ENCODE peak calls at places on chromosomes 12 and 14, in ten cellular contexts. One of them, this sample, is unnamed.

GRCh38 chr14:74148705-74149104 is 63.9 kb downstream of the LIN52 start:
- DNase-seq in RKO: no peak
- DNase-seq in HEK293T: no peak
- DNase-seq in hypothalamus: no peak
- DNase-seq in stimulated activated CD4-positive, alpha-beta T cell treated with anti-CD3 and anti-CD28 coated beads, Interleukin-2, amount 100 ng/mL, for 48 hours: no peak
- DNase-seq in activated CD4-positive, alpha-beta T cell treated with anti-CD3 and anti-CD28 coated beads for 1 hour: no peak
- DNase-seq in neural progenitor cell: no peak
- DNase-seq in RPMI7951: no peak
- DNase-seq in astrocyte of the spinal cord: no peak
- DNase-seq in NCI-H2107: no peak
- DNase-seq in this sample: no peak

GRCh38 chr14:50798048-50798421 is 32.9 kb downstream of the NIN start:
- DNase-seq in HEK293T: no peak
- DNase-seq in astrocyte of the spinal cord: no peak
- DNase-seq in RPMI7951: no peak
- DNase-seq in RKO: no peak
- DNase-seq in neural progenitor cell: peak; percentile 60
- DNase-seq in stimulated activated CD4-positive, alpha-beta T cell treated with anti-CD3 and anti-CD28 coated beads, Interleukin-2, amount 100 ng/mL, for 48 hours: no peak
- DNase-seq in hypothalamus: no peak
- DNase-seq in NCI-H2107: no peak
- DNase-seq in activated CD4-positive, alpha-beta T cell treated with anti-CD3 and anti-CD28 coated beads for 1 hour: no peak
- DNase-seq in this sample: no peak

GRCh38 chr14:24274101-24274543 is 2.7 kb upstream of the RABGGTA start:
- DNase-seq in HEK293T: no peak
- DNase-seq in stimulated activated CD4-positive, alpha-beta T cell treated with anti-CD3 and anti-CD28 coated beads, Interleukin-2, amount 100 ng/mL, for 48 hours: peak; percentile 37
- DNase-seq in hypothalamus: no peak
- DNase-seq in RPMI7951: no peak
- DNase-seq in NCI-H2107: peak; percentile 43
- DNase-seq in RKO: peak; percentile 25
- DNase-seq in neural progenitor cell: no peak
- DNase-seq in astrocyte of the spinal cord: no peak
- DNase-seq in activated CD4-positive, alpha-beta T cell treated with anti-CD3 and anti-CD28 coated beads for 1 hour: peak; percentile 27
- DNase-seq in this sample: no peak

GRCh38 chr14:63939006-63939270 is 86.1 kb downstream of the SYNE2 start:
- DNase-seq in stimulated activated CD4-positive, alpha-beta T cell treated with anti-CD3 and anti-CD28 coated beads, Interleukin-2, amount 100 ng/mL, for 48 hours: no peak
- DNase-seq in NCI-H2107: no peak
- DNase-seq in hypothalamus: no peak
- DNase-seq in astrocyte of the spinal cord: no peak
- DNase-seq in neural progenitor cell: no peak
- DNase-seq in RKO: no peak
- DNase-seq in HEK293T: no peak
- DNase-seq in RPMI7951: no peak
- DNase-seq in activated CD4-positive, alpha-beta T cell treated with anti-CD3 and anti-CD28 coated beads for 1 hour: no peak
- DNase-seq in this sample: no peak

GRCh38 chr12:2295941-2296461 is 243.2 kb downstream of the CACNA1C start:
- DNase-seq in NCI-H2107: no peak
- DNase-seq in RKO: peak; percentile 68
- DNase-seq in activated CD4-positive, alpha-beta T cell treated with anti-CD3 and anti-CD28 coated beads for 1 hour: no peak
- DNase-seq in RPMI7951: peak; percentile 79
- DNase-seq in hypothalamus: no peak
- DNase-seq in astrocyte of the spinal cord: peak; percentile 84
- DNase-seq in stimulated activated CD4-positive, alpha-beta T cell treated with anti-CD3 and anti-CD28 coated beads, Interleukin-2, amount 100 ng/mL, for 48 hours: no peak
- DNase-seq in HEK293T: no peak
- DNase-seq in neural progenitor cell: no peak
- DNase-seq in this sample: no peak

GRCh38 chr12:13258717-13259119 is 62.2 kb downstream of the EMP1 start:
- DNase-seq in NCI-H2107: no peak
- DNase-seq in neural progenitor cell: no peak
- DNase-seq in astrocyte of the spinal cord: no peak
- DNase-seq in stimulated activated CD4-positive, alpha-beta T cell treated with anti-CD3 and anti-CD28 coated beads, Interleukin-2, amount 100 ng/mL, for 48 hours: no peak
- DNase-seq in RPMI7951: no peak
- DNase-seq in activated CD4-positive, alpha-beta T cell treated with anti-CD3 and anti-CD28 coated beads for 1 hour: no peak
- DNase-seq in HEK293T: no peak
- DNase-seq in RKO: no peak
- DNase-seq in hypothalamus: no peak
- DNase-seq in this sample: no peak

GRCh38 chr14:67941456-67942018 is 122.0 kb downstream of the RAD51B start:
- DNase-seq in NCI-H2107: no peak
- DNase-seq in stimulated activated CD4-positive, alpha-beta T cell treated with anti-CD3 and anti-CD28 coated beads, Interleukin-2, amount 100 ng/mL, for 48 hours: no peak
- DNase-seq in activated CD4-positive, alpha-beta T cell treated with anti-CD3 and anti-CD28 coated beads for 1 hour: no peak
- DNase-seq in RKO: no peak
- DNase-seq in RPMI7951: peak; percentile 64
- DNase-seq in neural progenitor cell: peak; percentile 49
- DNase-seq in astrocyte of the spinal cord: peak; percentile 31
- DNase-seq in hypothalamus: no peak
- DNase-seq in HEK293T: no peak
- DNase-seq in this sample: no peak

GRCh38 chr14:52961060-52961639 is 10.3 kb upstream of the FERMT2 start:
- DNase-seq in RPMI7951: peak; percentile 67
- DNase-seq in neural progenitor cell: peak; percentile 69
- DNase-seq in RKO: peak; percentile 78
- DNase-seq in HEK293T: peak; percentile 74
- DNase-seq in hypothalamus: no peak
- DNase-seq in stimulated activated CD4-positive, alpha-beta T cell treated with anti-CD3 and anti-CD28 coated beads, Interleukin-2, amount 100 ng/mL, for 48 hours: peak; percentile 20
- DNase-seq in NCI-H2107: peak; percentile 69
- DNase-seq in activated CD4-positive, alpha-beta T cell treated with anti-CD3 and anti-CD28 coated beads for 1 hour: peak; percentile 35
- DNase-seq in astrocyte of the spinal cord: peak; percentile 67
- DNase-seq in this sample: peak; percentile 31

GRCh38 chr12:122813310-122813713 is 21.9 kb upstream of the HIP1R start:
- DNase-seq in astrocyte of the spinal cord: no peak
- DNase-seq in RKO: no peak
- DNase-seq in stimulated activated CD4-positive, alpha-beta T cell treated with anti-CD3 and anti-CD28 coated beads, Interleukin-2, amount 100 ng/mL, for 48 hours: no peak
- DNase-seq in HEK293T: no peak
- DNase-seq in NCI-H2107: no peak
- DNase-seq in activated CD4-positive, alpha-beta T cell treated with anti-CD3 and anti-CD28 coated beads for 1 hour: no peak
- DNase-seq in neural progenitor cell: no peak
- DNase-seq in hypothalamus: no peak
- DNase-seq in RPMI7951: no peak
- DNase-seq in this sample: no peak

GRCh38 chr14:61320806-61321384 is 484 bp upstream of the PRKCH start:
- DNase-seq in hypothalamus: no peak
- DNase-seq in activated CD4-positive, alpha-beta T cell treated with anti-CD3 and anti-CD28 coated beads for 1 hour: no peak
- DNase-seq in neural progenitor cell: no peak
- DNase-seq in HEK293T: no peak
- DNase-seq in RPMI7951: no peak
- DNase-seq in NCI-H2107: no peak
- DNase-seq in stimulated activated CD4-positive, alpha-beta T cell treated with anti-CD3 and anti-CD28 coated beads, Interleukin-2, amount 100 ng/mL, for 48 hours: no peak
- DNase-seq in RKO: no peak
- DNase-seq in astrocyte of the spinal cord: no peak
- DNase-seq in this sample: no peak

GRCh38 chr14:28407931-28408330 is 358.7 kb upstream of the FOXG1 start:
- DNase-seq in hypothalamus: no peak
- DNase-seq in NCI-H2107: no peak
- DNase-seq in astrocyte of the spinal cord: no peak
- DNase-seq in neural progenitor cell: no peak
- DNase-seq in RPMI7951: no peak
- DNase-seq in stimulated activated CD4-positive, alpha-beta T cell treated with anti-CD3 and anti-CD28 coated beads, Interleukin-2, amount 100 ng/mL, for 48 hours: no peak
- DNase-seq in activated CD4-positive, alpha-beta T cell treated with anti-CD3 and anti-CD28 coated beads for 1 hour: no peak
- DNase-seq in HEK293T: no peak
- DNase-seq in RKO: no peak
- DNase-seq in this sample: no peak

GRCh38 chr12:3199551-3200031 is 122.4 kb downstream of the TSPAN9 start:
- DNase-seq in stimulated activated CD4-positive, alpha-beta T cell treated with anti-CD3 and anti-CD28 coated beads, Interleukin-2, amount 100 ng/mL, for 48 hours: no peak
- DNase-seq in RKO: no peak
- DNase-seq in NCI-H2107: no peak
- DNase-seq in RPMI7951: peak; percentile 21
- DNase-seq in neural progenitor cell: peak; percentile 69
- DNase-seq in astrocyte of the spinal cord: peak; percentile 37
- DNase-seq in activated CD4-positive, alpha-beta T cell treated with anti-CD3 and anti-CD28 coated beads for 1 hour: no peak
- DNase-seq in hypothalamus: no peak
- DNase-seq in HEK293T: peak; percentile 51
- DNase-seq in this sample: no peak

GRCh38 chr12:124162151-124163110 is 132.5 kb upstream of the RFLNA start:
- DNase-seq in RPMI7951: peak; percentile 31
- DNase-seq in hypothalamus: no peak
- DNase-seq in neural progenitor cell: no peak
- DNase-seq in HEK293T: no peak
- DNase-seq in NCI-H2107: no peak
- DNase-seq in stimulated activated CD4-positive, alpha-beta T cell treated with anti-CD3 and anti-CD28 coated beads, Interleukin-2, amount 100 ng/mL, for 48 hours: no peak
- DNase-seq in activated CD4-positive, alpha-beta T cell treated with anti-CD3 and anti-CD28 coated beads for 1 hour: no peak
- DNase-seq in RKO: no peak
- DNase-seq in astrocyte of the spinal cord: no peak
- DNase-seq in this sample: no peak

GRCh38 chr14:103879118-103879569 is 31.8 kb upstream of the PPP1R13B start:
- DNase-seq in neural progenitor cell: no peak
- DNase-seq in hypothalamus: no peak
- DNase-seq in RPMI7951: no peak
- DNase-seq in activated CD4-positive, alpha-beta T cell treated with anti-CD3 and anti-CD28 coated beads for 1 hour: no peak
- DNase-seq in stimulated activated CD4-positive, alpha-beta T cell treated with anti-CD3 and anti-CD28 coated beads, Interleukin-2, amount 100 ng/mL, for 48 hours: no peak
- DNase-seq in astrocyte of the spinal cord: no peak
- DNase-seq in HEK293T: no peak
- DNase-seq in NCI-H2107: no peak
- DNase-seq in RKO: no peak
- DNase-seq in this sample: no peak

GRCh38 chr14:32078030-32078793 is 1.1 kb downstream of the ARHGAP5 start:
- DNase-seq in NCI-H2107: peak; percentile 44
- DNase-seq in RPMI7951: peak; percentile 42
- DNase-seq in RKO: peak; percentile 70
- DNase-seq in activated CD4-positive, alpha-beta T cell treated with anti-CD3 and anti-CD28 coated beads for 1 hour: no peak
- DNase-seq in hypothalamus: peak; percentile 69
- DNase-seq in astrocyte of the spinal cord: peak; percentile 50
- DNase-seq in HEK293T: peak; percentile 10
- DNase-seq in stimulated activated CD4-positive, alpha-beta T cell treated with anti-CD3 and anti-CD28 coated beads, Interleukin-2, amount 100 ng/mL, for 48 hours: no peak
- DNase-seq in neural progenitor cell: peak; percentile 27
- DNase-seq in this sample: peak; percentile 51

GRCh38 chr12:125053821-125054220 is 11.4 kb upstream of the AACS start:
- DNase-seq in neural progenitor cell: no peak
- DNase-seq in RPMI7951: peak; percentile 8
- DNase-seq in NCI-H2107: no peak
- DNase-seq in astrocyte of the spinal cord: no peak
- DNase-seq in RKO: no peak
- DNase-seq in HEK293T: no peak
- DNase-seq in hypothalamus: no peak
- DNase-seq in activated CD4-positive, alpha-beta T cell treated with anti-CD3 and anti-CD28 coated beads for 1 hour: no peak
- DNase-seq in stimulated activated CD4-positive, alpha-beta T cell treated with anti-CD3 and anti-CD28 coated beads, Interleukin-2, amount 100 ng/mL, for 48 hours: no peak
- DNase-seq in this sample: no peak

GRCh38 chr12:21527451-21528180 is 1.5 kb downstream of the SPX start:
- DNase-seq in stimulated activated CD4-positive, alpha-beta T cell treated with anti-CD3 and anti-CD28 coated beads, Interleukin-2, amount 100 ng/mL, for 48 hours: peak; percentile 57
- DNase-seq in hypothalamus: peak; percentile 26
- DNase-seq in neural progenitor cell: peak; percentile 86
- DNase-seq in NCI-H2107: peak; percentile 67
- DNase-seq in RPMI7951: peak; percentile 66
- DNase-seq in HEK293T: peak; percentile 60
- DNase-seq in astrocyte of the spinal cord: peak; percentile 55
- DNase-seq in RKO: no peak
- DNase-seq in activated CD4-positive, alpha-beta T cell treated with anti-CD3 and anti-CD28 coated beads for 1 hour: peak; percentile 43
- DNase-seq in this sample: peak; percentile 28

GRCh38 chr12:14258468-14258947 is 107.0 kb upstream of the ATF7IP start:
- DNase-seq in RPMI7951: peak; percentile 10
- DNase-seq in HEK293T: no peak
- DNase-seq in neural progenitor cell: peak; percentile 49
- DNase-seq in hypothalamus: peak; percentile 31
- DNase-seq in RKO: no peak
- DNase-seq in astrocyte of the spinal cord: no peak
- DNase-seq in activated CD4-positive, alpha-beta T cell treated with anti-CD3 and anti-CD28 coated beads for 1 hour: no peak
- DNase-seq in stimulated activated CD4-positive, alpha-beta T cell treated with anti-CD3 and anti-CD28 coated beads, Interleukin-2, amount 100 ng/mL, for 48 hours: no peak
- DNase-seq in NCI-H2107: no peak
- DNase-seq in this sample: peak; percentile 26

GRCh38 chr14:46820291-46820690 is 168.7 kb upstream of the RPL10L start:
- DNase-seq in neural progenitor cell: no peak
- DNase-seq in NCI-H2107: no peak
- DNase-seq in astrocyte of the spinal cord: no peak
- DNase-seq in stimulated activated CD4-positive, alpha-beta T cell treated with anti-CD3 and anti-CD28 coated beads, Interleukin-2, amount 100 ng/mL, for 48 hours: no peak
- DNase-seq in RKO: no peak
- DNase-seq in hypothalamus: no peak
- DNase-seq in RPMI7951: no peak
- DNase-seq in HEK293T: no peak
- DNase-seq in activated CD4-positive, alpha-beta T cell treated with anti-CD3 and anti-CD28 coated beads for 1 hour: no peak
- DNase-seq in this sample: no peak

GRCh38 chr12:6547987-6548386 is 7.9 kb downstream of the IFFO1 start:
- DNase-seq in HEK293T: no peak
- DNase-seq in astrocyte of the spinal cord: peak; percentile 79
- DNase-seq in RPMI7951: peak; percentile 82
- DNase-seq in hypothalamus: no peak
- DNase-seq in RKO: no peak
- DNase-seq in activated CD4-positive, alpha-beta T cell treated with anti-CD3 and anti-CD28 coated beads for 1 hour: no peak
- DNase-seq in stimulated activated CD4-positive, alpha-beta T cell treated with anti-CD3 and anti-CD28 coated beads, Interleukin-2, amount 100 ng/mL, for 48 hours: no peak
- DNase-seq in neural progenitor cell: no peak
- DNase-seq in NCI-H2107: no peak
- DNase-seq in this sample: no peak

GRCh38 chr12:91123236-91123635 is 11.9 kb upstream of the LUM start:
- DNase-seq in RPMI7951: no peak
- DNase-seq in activated CD4-positive, alpha-beta T cell treated with anti-CD3 and anti-CD28 coated beads for 1 hour: no peak
- DNase-seq in RKO: no peak
- DNase-seq in neural progenitor cell: no peak
- DNase-seq in NCI-H2107: no peak
- DNase-seq in HEK293T: no peak
- DNase-seq in hypothalamus: no peak
- DNase-seq in stimulated activated CD4-positive, alpha-beta T cell treated with anti-CD3 and anti-CD28 coated beads, Interleukin-2, amount 100 ng/mL, for 48 hours: no peak
- DNase-seq in astrocyte of the spinal cord: no peak
- DNase-seq in this sample: no peak

GRCh38 chr12:80239867-80240266 is 140.5 kb downstream of the OTOGL start:
- DNase-seq in stimulated activated CD4-positive, alpha-beta T cell treated with anti-CD3 and anti-CD28 coated beads, Interleukin-2, amount 100 ng/mL, for 48 hours: no peak
- DNase-seq in NCI-H2107: no peak
- DNase-seq in activated CD4-positive, alpha-beta T cell treated with anti-CD3 and anti-CD28 coated beads for 1 hour: no peak
- DNase-seq in HEK293T: no peak
- DNase-seq in hypothalamus: no peak
- DNase-seq in RPMI7951: no peak
- DNase-seq in astrocyte of the spinal cord: no peak
- DNase-seq in RKO: no peak
- DNase-seq in neural progenitor cell: no peak
- DNase-seq in this sample: no peak

GRCh38 chr12:77339610-77340009 is 274.2 kb upstream of the E2F7 start:
- DNase-seq in stimulated activated CD4-positive, alpha-beta T cell treated with anti-CD3 and anti-CD28 coated beads, Interleukin-2, amount 100 ng/mL, for 48 hours: no peak
- DNase-seq in NCI-H2107: no peak
- DNase-seq in astrocyte of the spinal cord: peak; percentile 24
- DNase-seq in neural progenitor cell: no peak
- DNase-seq in HEK293T: no peak
- DNase-seq in RPMI7951: peak; percentile 6
- DNase-seq in activated CD4-positive, alpha-beta T cell treated with anti-CD3 and anti-CD28 coated beads for 1 hour: no peak
- DNase-seq in hypothalamus: no peak
- DNase-seq in RKO: no peak
- DNase-seq in this sample: no peak

GRCh38 chr12:127400231-127400630 is 866.7 kb upstream of the TMEM132C start:
- DNase-seq in astrocyte of the spinal cord: no peak
- DNase-seq in HEK293T: no peak
- DNase-seq in RPMI7951: peak; percentile 47
- DNase-seq in neural progenitor cell: no peak
- DNase-seq in RKO: no peak
- DNase-seq in activated CD4-positive, alpha-beta T cell treated with anti-CD3 and anti-CD28 coated beads for 1 hour: no peak
- DNase-seq in stimulated activated CD4-positive, alpha-beta T cell treated with anti-CD3 and anti-CD28 coated beads, Interleukin-2, amount 100 ng/mL, for 48 hours: no peak
- DNase-seq in hypothalamus: no peak
- DNase-seq in NCI-H2107: no peak
- DNase-seq in this sample: no peak

GRCh38 chr14:65019944-65020566 is 33.4 kb downstream of the FNTB start:
- DNase-seq in NCI-H2107: no peak
- DNase-seq in RKO: peak; percentile 79
- DNase-seq in activated CD4-positive, alpha-beta T cell treated with anti-CD3 and anti-CD28 coated beads for 1 hour: no peak
- DNase-seq in stimulated activated CD4-positive, alpha-beta T cell treated with anti-CD3 and anti-CD28 coated beads, Interleukin-2, amount 100 ng/mL, for 48 hours: no peak
- DNase-seq in RPMI7951: peak; percentile 72
- DNase-seq in neural progenitor cell: peak; percentile 81
- DNase-seq in hypothalamus: no peak
- DNase-seq in astrocyte of the spinal cord: peak; percentile 84
- DNase-seq in HEK293T: peak; percentile 59
- DNase-seq in this sample: peak; percentile 90

GRCh38 chr14:35504260-35504659 is 29.7 kb upstream of the INSM2 start:
- DNase-seq in neural progenitor cell: no peak
- DNase-seq in RKO: no peak
- DNase-seq in activated CD4-positive, alpha-beta T cell treated with anti-CD3 and anti-CD28 coated beads for 1 hour: no peak
- DNase-seq in stimulated activated CD4-positive, alpha-beta T cell treated with anti-CD3 and anti-CD28 coated beads, Interleukin-2, amount 100 ng/mL, for 48 hours: no peak
- DNase-seq in RPMI7951: no peak
- DNase-seq in HEK293T: no peak
- DNase-seq in astrocyte of the spinal cord: no peak
- DNase-seq in NCI-H2107: no peak
- DNase-seq in hypothalamus: no peak
- DNase-seq in this sample: no peak

GRCh38 chr12:83313827-83314226 is 627.1 kb downstream of the TMTC2 start:
- DNase-seq in neural progenitor cell: no peak
- DNase-seq in NCI-H2107: no peak
- DNase-seq in RKO: no peak
- DNase-seq in stimulated activated CD4-positive, alpha-beta T cell treated with anti-CD3 and anti-CD28 coated beads, Interleukin-2, amount 100 ng/mL, for 48 hours: no peak
- DNase-seq in HEK293T: no peak
- DNase-seq in RPMI7951: no peak
- DNase-seq in astrocyte of the spinal cord: no peak
- DNase-seq in hypothalamus: no peak
- DNase-seq in activated CD4-positive, alpha-beta T cell treated with anti-CD3 and anti-CD28 coated beads for 1 hour: no peak
- DNase-seq in this sample: no peak

GRCh38 chr14:104145826-104146642 is 7.6 kb downstream of the KIF26A start:
- DNase-seq in NCI-H2107: no peak
- DNase-seq in neural progenitor cell: no peak
- DNase-seq in activated CD4-positive, alpha-beta T cell treated with anti-CD3 and anti-CD28 coated beads for 1 hour: no peak
- DNase-seq in RPMI7951: no peak
- DNase-seq in HEK293T: no peak
- DNase-seq in stimulated activated CD4-positive, alpha-beta T cell treated with anti-CD3 and anti-CD28 coated beads, Interleukin-2, amount 100 ng/mL, for 48 hours: no peak
- DNase-seq in hypothalamus: no peak
- DNase-seq in astrocyte of the spinal cord: no peak
- DNase-seq in RKO: no peak
- DNase-seq in this sample: no peak